ENCODE peak calls at places on chromosomes 12 and 14, in seven cellular contexts. W, Z, B, J, A, C and P are unnamed samples.

GRCh38 chr12:115227137-115227615 is 543.2 kb upstream of the TBX3 start:
- DNase-seq in W (no peak), Z (no peak), B (no peak), J (no peak), A (no peak), C (no peak), P (no peak)

GRCh38 chr12:52341066-52341580 is 19.9 kb upstream of the KRT83 start:
- DNase-seq in W (no peak), Z (no peak), B (no peak), J (no peak), A (no peak), C (no peak), P (no peak)

GRCh38 chr12:3802721-3803120 is 49.8 kb upstream of the CRACR2A start:
- DNase-seq in W (no peak), Z (no peak), B (no peak), J (no peak), A (no peak), C (no peak), P (no peak)

GRCh38 chr12:113185180-113186032 is at the start of the genes DDX54 and RITA1:
- DNase-seq in W (peak; percentile 86), Z (peak; percentile 84), B (peak; percentile 89), J (peak; percentile 77), A (peak; percentile 93), C (no peak), P (peak; percentile 76)

GRCh38 chr12:106629797-106630669 is 47.2 kb downstream of the RFX4 start:
- DNase-seq in W (no peak), Z (no peak), B (no peak), J (no peak), A (peak; percentile 41), C (peak; percentile 31), P (peak; percentile 22)

GRCh38 chr12:4025420-4026358 is 152.5 kb upstream of the PARP11 start:
- DNase-seq in W (no peak), Z (no peak), B (peak; percentile 72), J (no peak), A (no peak), C (no peak), P (peak; percentile 34)

GRCh38 chr14:103127861-103128598 is 4.8 kb downstream of the TNFAIP2 start:
- DNase-seq in W (no peak), Z (no peak), B (peak; percentile 51), J (no peak), A (no peak), C (no peak), P (no peak)

GRCh38 chr12:90338365-90338764 is 616.6 kb downstream of the CCER1 start:
- DNase-seq in W (no peak), Z (no peak), B (no peak), J (no peak), A (no peak), C (no peak), P (no peak)

GRCh38 chr12:58346032-58346632 is 404.8 kb downstream of the ATP23 start:
- DNase-seq in W (no peak), Z (no peak), B (no peak), J (no peak), A (peak; percentile 74), C (peak; percentile 38), P (no peak)

GRCh38 chr14:35051796-35052195 is 5.7 kb downstream of the FAM177A1 start:
- DNase-seq in W (no peak), Z (no peak), B (no peak), J (no peak), A (no peak), C (peak; percentile 29), P (no peak)

GRCh38 chr12:130334937-130335336 is 2.8 kb upstream of the PIWIL1 start:
- DNase-seq in W (no peak), Z (no peak), B (no peak), J (no peak), A (no peak), C (no peak), P (no peak)

GRCh38 chr12:48350249-48351021 is at the start of gene ZNF641:
- DNase-seq in W (peak; percentile 88), Z (peak; percentile 75), B (peak; percentile 92), J (peak; percentile 77), A (peak; percentile 94), C (no peak), P (peak; percentile 91)

GRCh38 chr12:66915312-66915904 is 236.5 kb upstream of the GRIP1 start:
- DNase-seq in W (no peak), Z (no peak), B (no peak), J (no peak), A (peak; percentile 87), C (no peak), P (no peak)

GRCh38 chr12:27899151-27899661 is 73.3 kb downstream of the PTHLH start:
- DNase-seq in W (no peak), Z (no peak), B (no peak), J (no peak), A (no peak), C (peak; percentile 41), P (no peak)

GRCh38 chr14:70822706-70823185 is 13.4 kb upstream of the MAP3K9 start:
- DNase-seq in W (peak; percentile 56), Z (no peak), B (no peak), J (no peak), A (peak; percentile 83), C (no peak), P (no peak)

GRCh38 chr14:24238527-24239037 is 3.8 kb downstream of the TINF2 start:
- DNase-seq in W (peak; percentile 1), Z (peak; percentile 3), B (no peak), J (no peak), A (no peak), C (no peak), P (no peak)

GRCh38 chr12:108338915-108339657 is at the start of gene CMKLR1:
- DNase-seq in W (peak; percentile 24), Z (no peak), B (no peak), J (no peak), A (no peak), C (no peak), P (no peak)

GRCh38 chr12:104793280-104793679 is 164.8 kb downstream of the SLC41A2 start:
- DNase-seq in W (peak; percentile 7), Z (no peak), B (no peak), J (no peak), A (no peak), C (peak; percentile 97), P (no peak)

GRCh38 chr12:6778212-6778570 is 5.9 kb downstream of the LAG3 start:
- DNase-seq in W (no peak), Z (no peak), B (peak; percentile 58), J (no peak), A (no peak), C (no peak), P (no peak)

GRCh38 chr14:103279129-103280025 is 54.7 kb upstream of the EIF5 start:
- DNase-seq in W (no peak), Z (no peak), B (peak; percentile 71), J (no peak), A (no peak), C (no peak), P (peak; percentile 51)

GRCh38 chr12:25797335-25797863 is 161.1 kb upstream of the RASSF8 start:
- DNase-seq in W (no peak), Z (no peak), B (no peak), J (no peak), A (no peak), C (no peak), P (no peak)

GRCh38 chr12:91777268-91777997 is 368.2 kb downstream of the BTG1 start:
- DNase-seq in W (no peak), Z (no peak), B (no peak), J (no peak), A (no peak), C (no peak), P (no peak)

GRCh38 chr12:13103391-13104033 is at the start of gene GSG1:
- DNase-seq in W (no peak), Z (no peak), B (no peak), J (no peak), A (no peak), C (no peak), P (no peak)

GRCh38 chr14:96287856-96288255 is 31.8 kb downstream of the BDKRB1 start:
- DNase-seq in W (no peak), Z (no peak), B (no peak), J (no peak), A (no peak), C (no peak), P (no peak)

GRCh38 chr12:122421815-122422737 is at the start of gene CLIP1:
- DNase-seq in W (peak; percentile 77), Z (peak; percentile 59), B (peak; percentile 76), J (peak; percentile 47), A (peak; percentile 85), C (no peak), P (peak; percentile 77)

GRCh38 chr12:111174283-111175108 is 194.4 kb downstream of the PHETA1 start:
- DNase-seq in W (no peak), Z (no peak), B (no peak), J (no peak), A (peak; percentile 49), C (no peak), P (no peak)

GRCh38 chr12:25806271-25806670 is 152.2 kb upstream of the RASSF8 start:
- DNase-seq in W (no peak), Z (no peak), B (no peak), J (no peak), A (no peak), C (no peak), P (no peak)